ENCODE peak calls at places on chromosomes 3 and 15, in seven cellular contexts. One of them, this sample, is unnamed. For H3K27me3, the result is how much of the 10 kb centered on the place peaks cover.

GRCh38 chr15:69200773-69201745 is 40.6 kb downstream of the GLCE start:
- DNase-seq in tibial nerve: no peak
- DNase-seq in thyroid gland: peak
- DNase-seq in mammary epithelial cell: no peak
- DNase-seq in dorsolateral prefrontal cortex: no peak
- DNase-seq in ascending aorta: no peak
- DNase-seq in upper lobe of right lung: no peak
- DNase-seq in this sample: no peak

GRCh38 chr3:55097441-55097840 is 169.6 kb upstream of the LRTM1 start:
- DNase-seq in upper lobe of right lung: no peak
- DNase-seq in mammary epithelial cell: no peak
- DNase-seq in ascending aorta: no peak
- DNase-seq in dorsolateral prefrontal cortex: no peak
- DNase-seq in tibial nerve: no peak
- DNase-seq in thyroid gland: no peak
- DNase-seq in this sample: no peak

GRCh38 chr3:155424041-155424605 is 130.6 kb upstream of the STRIT1 start:
- DNase-seq in tibial nerve: no peak
- DNase-seq in ascending aorta: no peak
- DNase-seq in mammary epithelial cell: no peak
- DNase-seq in thyroid gland: no peak
- DNase-seq in dorsolateral prefrontal cortex: no peak
- DNase-seq in upper lobe of right lung: no peak
- DNase-seq in this sample: no peak

GRCh38 chr3:48268381-48268935 is 27.6 kb downstream of the ZNF589 start:
- DNase-seq in thyroid gland: no peak
- DNase-seq in tibial nerve: no peak
- DNase-seq in upper lobe of right lung: no peak
- DNase-seq in ascending aorta: no peak
- DNase-seq in dorsolateral prefrontal cortex: peak
- DNase-seq in mammary epithelial cell: peak
- DNase-seq in this sample: peak

GRCh38 chr15:74885461-74885860 is 4.4 kb upstream of the MPI start:
- DNase-seq in thyroid gland: no peak
- DNase-seq in tibial nerve: no peak
- DNase-seq in ascending aorta: no peak
- DNase-seq in mammary epithelial cell: no peak
- DNase-seq in dorsolateral prefrontal cortex: no peak
- DNase-seq in upper lobe of right lung: no peak
- DNase-seq in this sample: no peak

GRCh38 chr15:96119734-96120133 is 210.8 kb upstream of the NR2F2 start:
- DNase-seq in upper lobe of right lung: no peak
- DNase-seq in mammary epithelial cell: no peak
- DNase-seq in thyroid gland: no peak
- DNase-seq in ascending aorta: no peak
- DNase-seq in dorsolateral prefrontal cortex: no peak
- DNase-seq in tibial nerve: no peak
- DNase-seq in this sample: no peak

GRCh38 chr3:42906085-42906904 is at the start of gene ZNF662:
- DNase-seq in ascending aorta: no peak
- DNase-seq in thyroid gland: peak
- DNase-seq in upper lobe of right lung: peak
- DNase-seq in dorsolateral prefrontal cortex: peak
- DNase-seq in mammary epithelial cell: no peak
- DNase-seq in tibial nerve: peak
- DNase-seq in this sample: no peak

GRCh38 chr15:96187916-96188315 is 142.6 kb upstream of the NR2F2 start:
- DNase-seq in dorsolateral prefrontal cortex: no peak
- DNase-seq in tibial nerve: no peak
- DNase-seq in ascending aorta: no peak
- DNase-seq in thyroid gland: no peak
- DNase-seq in upper lobe of right lung: no peak
- DNase-seq in mammary epithelial cell: no peak
- DNase-seq in this sample: no peak

GRCh38 chr3:26202169-26202568 is 412.3 kb downstream of the OXSM start:
- DNase-seq in thyroid gland: no peak
- DNase-seq in tibial nerve: no peak
- DNase-seq in ascending aorta: no peak
- DNase-seq in mammary epithelial cell: no peak
- DNase-seq in upper lobe of right lung: no peak
- DNase-seq in dorsolateral prefrontal cortex: no peak
- DNase-seq in this sample: no peak

GRCh38 chr3:114867359-114867758 is 279.7 kb downstream of the ZBTB20 start:
- DNase-seq in dorsolateral prefrontal cortex: no peak
- DNase-seq in mammary epithelial cell: no peak
- DNase-seq in upper lobe of right lung: no peak
- DNase-seq in ascending aorta: no peak
- DNase-seq in thyroid gland: no peak
- DNase-seq in tibial nerve: no peak
- DNase-seq in this sample: no peak

GRCh38 chr15:69132935-69133861 is 27.2 kb upstream of the GLCE start:
- DNase-seq in ascending aorta: no peak
- DNase-seq in mammary epithelial cell: peak
- DNase-seq in tibial nerve: no peak
- DNase-seq in thyroid gland: no peak
- DNase-seq in dorsolateral prefrontal cortex: no peak
- DNase-seq in upper lobe of right lung: no peak
- DNase-seq in this sample: no peak

GRCh38 chr3:171317133-171317532 is 143.1 kb downstream of the TNIK start:
- DNase-seq in dorsolateral prefrontal cortex: no peak
- DNase-seq in ascending aorta: no peak
- DNase-seq in mammary epithelial cell: no peak
- DNase-seq in thyroid gland: no peak
- DNase-seq in upper lobe of right lung: no peak
- DNase-seq in tibial nerve: no peak
- DNase-seq in this sample: no peak

GRCh38 chr3:88542916-88543315 is 393.2 kb downstream of the C3orf38 start:
- DNase-seq in thyroid gland: no peak
- DNase-seq in dorsolateral prefrontal cortex: no peak
- DNase-seq in ascending aorta: no peak
- DNase-seq in mammary epithelial cell: no peak
- DNase-seq in upper lobe of right lung: no peak
- DNase-seq in tibial nerve: no peak
- DNase-seq in this sample: no peak

GRCh38 chr3:5489536-5489935 is 302.0 kb downstream of the EDEM1 start:
- DNase-seq in tibial nerve: no peak
- DNase-seq in dorsolateral prefrontal cortex: no peak
- DNase-seq in ascending aorta: no peak
- DNase-seq in thyroid gland: no peak
- DNase-seq in upper lobe of right lung: no peak
- DNase-seq in mammary epithelial cell: no peak
- DNase-seq in this sample: no peak

GRCh38 chr3:53490131-53490474 is 4.3 kb upstream of the CACNA1D start:
- DNase-seq in mammary epithelial cell: no peak
- DNase-seq in thyroid gland: no peak
- DNase-seq in tibial nerve: no peak
- DNase-seq in ascending aorta: no peak
- DNase-seq in dorsolateral prefrontal cortex: no peak
- DNase-seq in upper lobe of right lung: no peak
- DNase-seq in this sample: no peak

GRCh38 chr3:138327831-138328230 is 1.8 kb downstream of the NME9 start:
- DNase-seq in thyroid gland: no peak
- DNase-seq in upper lobe of right lung: no peak
- DNase-seq in dorsolateral prefrontal cortex: no peak
- DNase-seq in tibial nerve: no peak
- DNase-seq in mammary epithelial cell: peak
- DNase-seq in ascending aorta: no peak
- DNase-seq in this sample: no peak

GRCh38 chr3:8966150-8966819 is 3.0 kb upstream of the RAD18 start:
- DNase-seq in ascending aorta: no peak
- DNase-seq in dorsolateral prefrontal cortex: no peak
- DNase-seq in tibial nerve: no peak
- DNase-seq in upper lobe of right lung: no peak
- DNase-seq in mammary epithelial cell: no peak
- DNase-seq in thyroid gland: no peak
- DNase-seq in this sample: no peak

GRCh38 chr15:70632981-70633380 is 130.4 kb downstream of the UACA start:
- DNase-seq in dorsolateral prefrontal cortex: no peak
- DNase-seq in ascending aorta: no peak
- DNase-seq in thyroid gland: no peak
- DNase-seq in upper lobe of right lung: no peak
- DNase-seq in tibial nerve: no peak
- DNase-seq in mammary epithelial cell: no peak
- DNase-seq in this sample: no peak

GRCh38 chr3:65080432-65080831 is 392.6 kb upstream of the ADAMTS9 start:
- DNase-seq in mammary epithelial cell: no peak
- DNase-seq in dorsolateral prefrontal cortex: no peak
- DNase-seq in tibial nerve: no peak
- DNase-seq in upper lobe of right lung: no peak
- DNase-seq in ascending aorta: no peak
- DNase-seq in thyroid gland: peak
- DNase-seq in this sample: no peak

GRCh38 chr3:193828477-193828876 is 235.5 kb downstream of the OPA1 start:
- DNase-seq in tibial nerve: no peak
- DNase-seq in dorsolateral prefrontal cortex: no peak
- DNase-seq in thyroid gland: peak
- DNase-seq in mammary epithelial cell: peak
- DNase-seq in upper lobe of right lung: no peak
- DNase-seq in ascending aorta: no peak
- DNase-seq in this sample: no peak

GRCh38 chr3:172511783-172512357 is 11.4 kb downstream of the TNFSF10 start:
- DNase-seq in tibial nerve: no peak
- DNase-seq in ascending aorta: no peak
- DNase-seq in mammary epithelial cell: no peak
- DNase-seq in thyroid gland: no peak
- DNase-seq in upper lobe of right lung: no peak
- DNase-seq in dorsolateral prefrontal cortex: no peak
- DNase-seq in this sample: no peak

GRCh38 chr3:42014949-42015533 is 53.1 kb upstream of the ULK4 start:
- DNase-seq in dorsolateral prefrontal cortex: no peak
- DNase-seq in thyroid gland: peak
- DNase-seq in upper lobe of right lung: no peak
- DNase-seq in mammary epithelial cell: no peak
- DNase-seq in tibial nerve: no peak
- DNase-seq in ascending aorta: no peak
- DNase-seq in this sample: no peak

GRCh38 chr3:111764645-111765091 is 94.4 kb upstream of the PHLDB2 start:
- DNase-seq in thyroid gland: no peak
- DNase-seq in dorsolateral prefrontal cortex: no peak
- DNase-seq in ascending aorta: no peak
- DNase-seq in upper lobe of right lung: no peak
- DNase-seq in tibial nerve: no peak
- DNase-seq in mammary epithelial cell: peak
- DNase-seq in this sample: peak

GRCh38 chr3:115792206-115792955 is 169.1 kb downstream of the GAP43 start:
- DNase-seq in thyroid gland: no peak
- DNase-seq in dorsolateral prefrontal cortex: no peak
- DNase-seq in upper lobe of right lung: no peak
- DNase-seq in tibial nerve: no peak
- DNase-seq in mammary epithelial cell: peak
- DNase-seq in ascending aorta: no peak
- DNase-seq in this sample: peak

GRCh38 chr15:56752986-56753385 is 19.7 kb upstream of the ZNF280D start:
- DNase-seq in tibial nerve: no peak
- DNase-seq in dorsolateral prefrontal cortex: no peak
- DNase-seq in mammary epithelial cell: no peak
- DNase-seq in ascending aorta: no peak
- DNase-seq in upper lobe of right lung: no peak
- DNase-seq in thyroid gland: no peak
- DNase-seq in this sample: no peak

GRCh38 chr3:21216598-21216997 is 534.4 kb downstream of the ZNF385D start:
- DNase-seq in thyroid gland: no peak
- DNase-seq in ascending aorta: no peak
- DNase-seq in tibial nerve: no peak
- DNase-seq in upper lobe of right lung: no peak
- DNase-seq in dorsolateral prefrontal cortex: no peak
- DNase-seq in mammary epithelial cell: peak
- DNase-seq in this sample: no peak

GRCh38 chr15:44426975-44427755 is at the start of gene CTDSPL2:
- DNase-seq in dorsolateral prefrontal cortex: peak
- DNase-seq in thyroid gland: peak
- DNase-seq in upper lobe of right lung: peak
- DNase-seq in tibial nerve: peak
- DNase-seq in ascending aorta: peak
- DNase-seq in mammary epithelial cell: peak
- DNase-seq in this sample: peak
- TF ChIP-seq CTCF in dorsolateral prefrontal cortex: peak
- TF ChIP-seq CTCF in thyroid gland: peak
- TF ChIP-seq CTCF in upper lobe of right lung: peak
- TF ChIP-seq CTCF in tibial nerve: peak
- TF ChIP-seq CTCF in ascending aorta: no peak
- TF ChIP-seq CTCF in mammary epithelial cell: peak
- TF ChIP-seq CTCF in this sample: peak

DNA sequence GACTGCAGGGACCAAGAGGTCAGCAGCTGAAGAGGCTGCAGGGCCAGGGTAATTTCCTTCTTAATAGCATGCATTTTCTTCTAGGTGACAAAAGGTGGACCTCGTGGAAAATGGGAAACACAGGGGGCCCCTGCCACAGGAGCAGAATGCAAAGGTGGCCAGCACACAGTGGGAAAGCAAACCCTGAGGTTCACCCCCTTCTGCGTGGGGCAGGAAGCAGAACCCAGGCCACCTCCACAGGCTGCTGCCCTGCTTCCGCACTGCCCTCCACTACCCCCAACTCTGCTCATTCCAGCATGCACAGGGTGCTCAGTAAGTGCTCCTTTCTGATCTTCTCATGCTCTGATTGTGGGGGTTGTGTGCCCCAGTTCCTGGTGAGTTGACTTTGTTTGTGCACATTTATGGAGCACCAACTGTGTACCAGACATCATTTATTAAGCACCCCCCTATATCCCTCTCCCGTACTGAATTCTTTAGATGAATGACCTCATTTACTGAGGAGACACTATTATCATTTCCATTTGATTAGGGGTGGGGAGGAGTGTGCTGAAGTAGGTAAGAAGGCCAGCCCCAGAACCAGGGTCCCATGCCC is 12.7 kb upstream of the FGD5 start:
- DNase-seq in mammary epithelial cell: no peak
- DNase-seq in thyroid gland: no peak
- DNase-seq in dorsolateral prefrontal cortex: no peak
- DNase-seq in upper lobe of right lung: peak
- DNase-seq in tibial nerve: no peak
- DNase-seq in ascending aorta: no peak
- DNase-seq in this sample: no peak
- H3K27me3 ChIP-seq in mammary epithelial cell: under half
- H3K27me3 ChIP-seq in thyroid gland: under half
- H3K27me3 ChIP-seq in dorsolateral prefrontal cortex: under half
- H3K27me3 ChIP-seq in upper lobe of right lung: under half
- H3K27me3 ChIP-seq in tibial nerve: under half
- H3K27me3 ChIP-seq in ascending aorta: under half
- H3K27me3 ChIP-seq in this sample: under half

GRCh38 chr15:38864827-38865604 is 300.4 kb upstream of the RASGRP1 start:
- DNase-seq in upper lobe of right lung: no peak
- DNase-seq in dorsolateral prefrontal cortex: no peak
- DNase-seq in tibial nerve: peak
- DNase-seq in thyroid gland: no peak
- DNase-seq in ascending aorta: no peak
- DNase-seq in mammary epithelial cell: no peak
- DNase-seq in this sample: peak
- TF ChIP-seq CTCF in upper lobe of right lung: no peak
- TF ChIP-seq CTCF in dorsolateral prefrontal cortex: no peak
- TF ChIP-seq CTCF in tibial nerve: no peak
- TF ChIP-seq CTCF in thyroid gland: no peak
- TF ChIP-seq CTCF in ascending aorta: no peak
- TF ChIP-seq CTCF in mammary epithelial cell: no peak
- TF ChIP-seq CTCF in this sample: no peak

DNA sequence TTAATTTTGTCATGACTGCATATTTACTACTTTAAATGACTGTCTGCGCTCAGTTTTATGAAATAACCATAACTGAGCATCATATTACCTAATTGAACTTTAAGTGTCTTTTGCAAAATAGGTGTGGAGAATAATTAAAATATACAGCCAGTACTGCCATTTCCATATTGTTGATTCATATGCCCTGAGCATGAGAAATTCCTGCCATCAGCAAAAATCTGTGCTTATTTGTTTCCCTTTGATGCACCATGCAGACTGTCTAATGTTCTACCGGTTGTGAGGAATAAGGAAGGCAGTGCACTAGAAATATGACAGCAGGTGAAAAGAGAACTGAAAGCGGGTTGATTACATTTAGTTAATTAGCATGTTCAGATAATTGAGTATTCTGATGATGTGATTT is 229.3 kb upstream of the AZI2 start:
- DNase-seq in thyroid gland: no peak
- DNase-seq in tibial nerve: no peak
- DNase-seq in upper lobe of right lung: no peak
- DNase-seq in dorsolateral prefrontal cortex: no peak
- DNase-seq in mammary epithelial cell: no peak
- DNase-seq in ascending aorta: no peak
- DNase-seq in this sample: no peak
- H3K27me3 ChIP-seq in thyroid gland: under half
- H3K27me3 ChIP-seq in tibial nerve: under half
- H3K27me3 ChIP-seq in upper lobe of right lung: under half
- H3K27me3 ChIP-seq in dorsolateral prefrontal cortex: under half
- H3K27me3 ChIP-seq in mammary epithelial cell: under half
- H3K27me3 ChIP-seq in ascending aorta: under half
- H3K27me3 ChIP-seq in this sample: under half